ENCODE peak calls at places on chromosomes 7 and 10, in ten cellular contexts. O is Panc1, X is transverse colon, K is SK-N-SH, C is endothelial cell of umbilical vein, A is HCT116, B is suprapubic skin, T is K562, N is breast epithelium, Z is spleen. R is an unnamed sample.

GRCh38 chr10:47008769-47009168 is 97.5 kb downstream of the PTPN20 start:
- DNase-seq in O (no peak), X (no peak), K (no peak), C (no peak), A (no peak), B (no peak), T (no peak), N (no peak), Z (no peak), R (no peak)

GRCh38 chr10:105063796-105064195 is 422.7 kb downstream of the SORCS3 start:
- DNase-seq in O (peak; percentile 2), X (peak; percentile 31), K (peak; percentile 52), C (no peak), A (peak; percentile 2), B (no peak), T (peak; percentile 3), N (no peak), Z (no peak), R (peak; percentile 35)

GRCh38 chr7:148540041-148540738 is 50.4 kb upstream of the C7orf33 start:
- DNase-seq in O (peak; percentile 20), X (no peak), K (peak; percentile 16), C (no peak), A (peak; percentile 4), B (no peak), T (no peak), N (no peak), Z (no peak), R (no peak)

GRCh38 chr7:157377436-157378124 is 40.8 kb downstream of the DNAJB6 start:
- DNase-seq in O (no peak), X (no peak), K (no peak), C (no peak), A (no peak), B (no peak), T (no peak), N (no peak), Z (no peak), R (no peak)

GRCh38 chr7:132996581-132997242 is 85.2 kb downstream of the CHCHD3 start:
- DNase-seq in O (no peak), X (no peak), K (no peak), C (no peak), A (no peak), B (no peak), T (peak; percentile 36), N (no peak), Z (no peak), R (no peak)

GRCh38 chr10:65993451-65993850 is 932.4 kb upstream of the LRRTM3 start:
- DNase-seq in O (no peak), X (no peak), K (no peak), C (no peak), A (no peak), B (no peak), T (no peak), N (no peak), Z (no peak), R (no peak)

GRCh38 chr10:33952692-33953360 is 618.4 kb upstream of the NRP1 start:
- DNase-seq in O (no peak), X (no peak), K (no peak), C (peak; percentile 17), A (no peak), B (no peak), T (no peak), N (no peak), Z (no peak), R (no peak)

GRCh38 chr7:40211291-40212003 is 76.6 kb downstream of the SUGCT start:
- DNase-seq in O (no peak), X (no peak), K (no peak), C (peak; percentile 61), A (no peak), B (no peak), T (no peak), N (no peak), Z (no peak), R (no peak)

GRCh38 chr7:29565186-29565540 is 1.5 kb downstream of the PRR15 start:
- DNase-seq in O (no peak), X (no peak), K (peak; percentile 47), C (no peak), A (no peak), B (no peak), T (no peak), N (no peak), Z (no peak), R (no peak)

GRCh38 chr7:155439311-155440017 is 18.5 kb upstream of the EN2 start:
- DNase-seq in O (no peak), X (no peak), K (no peak), C (no peak), A (no peak), B (no peak), T (no peak), N (no peak), Z (peak; percentile 44), R (no peak)

GRCh38 chr7:2104716-2105115 is 128.0 kb downstream of the MAD1L1 start:
- DNase-seq in O (no peak), X (no peak), K (peak; percentile 75), C (no peak), A (no peak), B (no peak), T (no peak), N (no peak), Z (no peak), R (no peak)

GRCh38 chr10:4833286-4833685 is 7.3 kb downstream of the AKR1E2 start:
- DNase-seq in O (no peak), X (no peak), K (no peak), C (no peak), A (no peak), B (no peak), T (no peak), N (no peak), Z (no peak), R (no peak)

GRCh38 chr10:60958892-60959601 is 15.1 kb upstream of the RHOBTB1 start:
- DNase-seq in O (no peak), X (no peak), K (no peak), C (no peak), A (no peak), B (no peak), T (no peak), N (no peak), Z (no peak), R (no peak)

GRCh38 chr10:132231656-132232552 is 45.2 kb downstream of the DPYSL4 start:
- DNase-seq in O (no peak), X (no peak), K (no peak), C (no peak), A (no peak), B (no peak), T (no peak), N (no peak), Z (no peak), R (no peak)

GRCh38 chr10:103053659-103054581 is 135.8 kb downstream of the CNNM2 start:
- DNase-seq in O (no peak), X (peak; percentile 51), K (peak; percentile 77), C (peak; percentile 57), A (no peak), B (no peak), T (peak; percentile 45), N (peak; percentile 29), Z (peak; percentile 82), R (peak; percentile 50)

DNA sequence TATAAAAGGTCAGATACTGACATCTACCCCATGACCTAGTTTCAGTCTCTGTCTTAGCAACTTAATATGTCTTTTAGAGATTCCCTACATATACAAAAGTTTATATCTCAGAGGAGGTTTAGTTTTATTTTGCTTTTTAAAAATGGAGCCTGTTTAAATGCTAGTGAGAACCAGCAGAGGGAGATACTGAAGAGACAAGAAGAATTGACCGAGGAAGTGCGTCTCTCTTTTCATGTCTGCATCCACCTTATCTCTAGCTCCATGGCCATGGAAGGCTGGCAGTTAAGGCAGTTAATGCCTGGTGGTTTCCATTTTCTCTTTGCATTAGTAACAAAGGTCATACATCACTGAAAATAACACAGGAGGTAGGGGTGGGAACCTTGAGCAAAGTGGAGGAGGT is 10.7 kb downstream of the SUV39H2 start:
- DNase-seq in O (no peak), X (no peak), K (peak; percentile 20), C (peak; percentile 4), A (no peak), B (no peak), T (peak; percentile 79), N (no peak), Z (no peak), R (no peak)
- TF ChIP-seq CTCF in O (peak; percentile 31), X (no peak), K (peak; percentile 45), C (no peak), A (peak; percentile 24), B (no peak), T (peak; percentile 61), N (no peak), Z (no peak), R (no peak)

GRCh38 chr7:119594956-119595355 is 678.0 kb upstream of the KCND2 start:
- DNase-seq in O (no peak), X (no peak), K (no peak), C (no peak), A (no peak), B (no peak), T (no peak), N (no peak), Z (no peak), R (no peak)

GRCh38 chr7:119596651-119597050 is 676.3 kb upstream of the KCND2 start:
- DNase-seq in O (no peak), X (no peak), K (no peak), C (no peak), A (no peak), B (no peak), T (no peak), N (no peak), Z (no peak), R (no peak)
- TF ChIP-seq POLR2AphosphoS5 in O (no peak), X (no peak), K (no peak), C (no peak), A (no peak), B (no peak), T (no peak), N (no peak), Z (no peak), R (no peak)

DNA sequence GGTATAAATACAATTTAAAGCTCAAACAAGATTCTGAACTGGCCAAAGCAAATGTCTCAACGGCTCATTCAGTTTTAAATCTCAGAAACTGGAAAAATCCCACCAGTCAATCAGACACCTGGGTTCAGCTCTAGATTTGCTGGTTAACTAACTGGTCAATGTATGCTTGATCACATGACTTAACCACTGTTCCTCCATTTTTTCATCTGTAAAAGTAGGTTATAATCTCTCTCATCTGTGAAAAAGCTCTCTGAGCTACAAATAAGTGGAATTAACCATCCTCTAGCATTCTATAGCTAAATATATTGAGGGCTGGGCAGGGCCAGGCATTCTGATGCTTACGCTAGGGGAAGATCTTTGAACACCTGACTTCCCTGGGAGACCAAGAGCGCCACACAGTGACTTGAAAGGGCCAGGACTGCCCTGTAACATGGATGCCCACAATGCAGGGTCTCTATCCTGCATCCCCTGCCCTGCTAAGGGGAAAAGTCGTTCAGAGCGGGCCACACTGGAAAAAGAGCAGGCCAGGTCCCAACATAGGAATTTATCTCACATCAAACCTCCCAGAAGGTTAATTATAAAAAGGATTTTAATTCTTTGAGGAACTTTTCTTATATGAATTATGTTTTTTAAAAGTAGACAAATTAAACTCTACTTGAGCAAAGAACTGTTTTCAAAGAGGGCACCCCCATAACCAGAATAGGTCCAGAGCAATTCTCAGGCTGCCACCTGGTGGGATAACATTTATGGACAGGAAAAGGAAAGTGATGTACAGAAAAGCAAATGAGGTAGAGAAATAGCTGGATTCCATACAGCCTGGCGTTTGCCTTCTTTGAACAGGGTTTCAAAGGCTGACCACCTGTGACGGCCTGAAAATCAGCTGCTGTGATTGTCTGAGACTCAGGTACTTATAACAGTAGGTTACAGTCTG is 1.8 kb downstream of the RP9 start:
- DNase-seq in O (no peak), X (peak; percentile 32), K (peak; percentile 62), C (peak; percentile 52), A (no peak), B (no peak), T (peak; percentile 28), N (no peak), Z (no peak), R (peak; percentile 31)
- H3K4me3 ChIP-seq in O (peak overlapping the region; percentile 89), X (no peak overlapping the region), K (peak overlapping the region; percentile 95), C (no peak overlapping the region), A (peak overlapping the region; percentile 90), B (peak overlapping the region; percentile 87), T (peak overlapping the region; percentile 99), N (peak overlapping the region; percentile 97), Z (peak overlapping the region; percentile 99), R (peak overlapping the region; percentile 100)

GRCh38 chr7:71517940-71518339 is 386.0 kb downstream of the GALNT17 start:
- DNase-seq in O (no peak), X (no peak), K (no peak), C (no peak), A (no peak), B (no peak), T (no peak), N (no peak), Z (no peak), R (no peak)
- TF ChIP-seq CTCF in O (no peak), X (no peak), K (no peak), C (no peak), A (no peak), B (no peak), T (no peak), N (no peak), Z (no peak), R (no peak)